ENCODE peak calls at places on chromosomes 2 and 18, in seven cellular contexts. One of them, this sample, is unnamed.

GRCh38 chr18:25650201-25650941 is 298.4 kb upstream of the ZNF521 start:
- DNase-seq in effector memory CD4-positive, alpha-beta T cell: no peak
- DNase-seq in spleen: no peak
- DNase-seq in CD8-positive, alpha-beta T cell: no peak
- DNase-seq in upper lobe of right lung: no peak
- DNase-seq in mesenchymal stem cell: peak; percentile 91
- DNase-seq in OCI-LY7: no peak
- DNase-seq in this sample: no peak

GRCh38 chr2:119819846-119820245 is 60.1 kb downstream of the PTPN4 start:
- DNase-seq in CD8-positive, alpha-beta T cell: no peak
- DNase-seq in spleen: no peak
- DNase-seq in OCI-LY7: no peak
- DNase-seq in mesenchymal stem cell: no peak
- DNase-seq in effector memory CD4-positive, alpha-beta T cell: no peak
- DNase-seq in upper lobe of right lung: no peak
- DNase-seq in this sample: no peak

GRCh38 chr2:205290299-205290698 is 392.0 kb upstream of the NRP2 start:
- DNase-seq in mesenchymal stem cell: no peak
- DNase-seq in CD8-positive, alpha-beta T cell: no peak
- DNase-seq in OCI-LY7: no peak
- DNase-seq in effector memory CD4-positive, alpha-beta T cell: no peak
- DNase-seq in spleen: no peak
- DNase-seq in upper lobe of right lung: no peak
- DNase-seq in this sample: no peak

GRCh38 chr18:31773774-31774476 is 13.2 kb upstream of the SLC25A52 start:
- DNase-seq in mesenchymal stem cell: no peak
- DNase-seq in CD8-positive, alpha-beta T cell: no peak
- DNase-seq in upper lobe of right lung: no peak
- DNase-seq in effector memory CD4-positive, alpha-beta T cell: no peak
- DNase-seq in spleen: no peak
- DNase-seq in OCI-LY7: no peak
- DNase-seq in this sample: no peak

GRCh38 chr2:238728322-238729260 is 119.3 kb upstream of the TWIST2 start:
- DNase-seq in upper lobe of right lung: no peak
- DNase-seq in CD8-positive, alpha-beta T cell: no peak
- DNase-seq in mesenchymal stem cell: peak; percentile 26
- DNase-seq in OCI-LY7: no peak
- DNase-seq in effector memory CD4-positive, alpha-beta T cell: no peak
- DNase-seq in spleen: no peak
- DNase-seq in this sample: peak; percentile 35

GRCh38 chr2:138087761-138088602 is 123.7 kb downstream of the HNMT start:
- DNase-seq in effector memory CD4-positive, alpha-beta T cell: no peak
- DNase-seq in CD8-positive, alpha-beta T cell: no peak
- DNase-seq in mesenchymal stem cell: no peak
- DNase-seq in OCI-LY7: no peak
- DNase-seq in upper lobe of right lung: no peak
- DNase-seq in spleen: no peak
- DNase-seq in this sample: no peak

GRCh38 chr2:61538920-61539559 is 884 bp upstream of the XPO1 start:
- DNase-seq in OCI-LY7: peak; percentile 54
- DNase-seq in effector memory CD4-positive, alpha-beta T cell: peak; percentile 28
- DNase-seq in spleen: no peak
- DNase-seq in CD8-positive, alpha-beta T cell: peak; percentile 27
- DNase-seq in mesenchymal stem cell: peak; percentile 34
- DNase-seq in upper lobe of right lung: no peak
- DNase-seq in this sample: peak; percentile 25

GRCh38 chr2:29443627-29444026 is 328.4 kb downstream of the CLIP4 start:
- DNase-seq in spleen: no peak
- DNase-seq in CD8-positive, alpha-beta T cell: no peak
- DNase-seq in mesenchymal stem cell: peak; percentile 14
- DNase-seq in effector memory CD4-positive, alpha-beta T cell: no peak
- DNase-seq in upper lobe of right lung: no peak
- DNase-seq in OCI-LY7: no peak
- DNase-seq in this sample: no peak

GRCh38 chr2:227374158-227374557 is 4.9 kb downstream of the TM4SF20 start:
- DNase-seq in OCI-LY7: no peak
- DNase-seq in mesenchymal stem cell: no peak
- DNase-seq in upper lobe of right lung: no peak
- DNase-seq in spleen: no peak
- DNase-seq in effector memory CD4-positive, alpha-beta T cell: no peak
- DNase-seq in CD8-positive, alpha-beta T cell: no peak
- DNase-seq in this sample: no peak

GRCh38 chr2:108199726-108200125 is 40.0 kb upstream of the SULT1C3 start:
- DNase-seq in spleen: no peak
- DNase-seq in mesenchymal stem cell: no peak
- DNase-seq in CD8-positive, alpha-beta T cell: no peak
- DNase-seq in upper lobe of right lung: no peak
- DNase-seq in OCI-LY7: no peak
- DNase-seq in effector memory CD4-positive, alpha-beta T cell: no peak
- DNase-seq in this sample: no peak

GRCh38 chr2:155905640-155906039 is 426.9 kb downstream of the NR4A2 start:
- DNase-seq in effector memory CD4-positive, alpha-beta T cell: no peak
- DNase-seq in mesenchymal stem cell: no peak
- DNase-seq in OCI-LY7: no peak
- DNase-seq in spleen: no peak
- DNase-seq in CD8-positive, alpha-beta T cell: no peak
- DNase-seq in upper lobe of right lung: no peak
- DNase-seq in this sample: no peak
- H3K4me1 ChIP-seq in effector memory CD4-positive, alpha-beta T cell: no peaks in the 10 kb centered on the region
- H3K4me1 ChIP-seq in mesenchymal stem cell: no peaks in the 10 kb centered on the region
- H3K4me1 ChIP-seq in OCI-LY7: no peaks in the 10 kb centered on the region
- H3K4me1 ChIP-seq in spleen: no peaks in the 10 kb centered on the region
- H3K4me1 ChIP-seq in CD8-positive, alpha-beta T cell: no peaks in the 10 kb centered on the region
- H3K4me1 ChIP-seq in upper lobe of right lung: no peaks in the 10 kb centered on the region
- H3K4me1 ChIP-seq in this sample: no peaks in the 10 kb centered on the region

GRCh38 chr2:20618468-20618885 is 32.4 kb downstream of the HS1BP3 start:
- DNase-seq in spleen: no peak
- DNase-seq in mesenchymal stem cell: no peak
- DNase-seq in CD8-positive, alpha-beta T cell: no peak
- DNase-seq in OCI-LY7: no peak
- DNase-seq in upper lobe of right lung: peak; percentile 79
- DNase-seq in effector memory CD4-positive, alpha-beta T cell: no peak
- DNase-seq in this sample: peak; percentile 66
- H3K4me1 ChIP-seq in spleen: peaks cover 74% of the 10 kb centered on the region
- H3K4me1 ChIP-seq in mesenchymal stem cell: peaks cover 63% of the 10 kb centered on the region
- H3K4me1 ChIP-seq in CD8-positive, alpha-beta T cell: no peaks in the 10 kb centered on the region
- H3K4me1 ChIP-seq in OCI-LY7: peaks cover 6% of the 10 kb centered on the region
- H3K4me1 ChIP-seq in upper lobe of right lung: peaks cover 66% of the 10 kb centered on the region
- H3K4me1 ChIP-seq in effector memory CD4-positive, alpha-beta T cell: no peaks in the 10 kb centered on the region
- H3K4me1 ChIP-seq in this sample: peaks cover 92% of the 10 kb centered on the region

GRCh38 chr2:109208951-109209335 is 79.9 kb downstream of the SH3RF3 start:
- DNase-seq in mesenchymal stem cell: no peak
- DNase-seq in CD8-positive, alpha-beta T cell: no peak
- DNase-seq in upper lobe of right lung: no peak
- DNase-seq in OCI-LY7: no peak
- DNase-seq in spleen: no peak
- DNase-seq in effector memory CD4-positive, alpha-beta T cell: no peak
- DNase-seq in this sample: no peak

GRCh38 chr2:109208071-109208950 is 79.3 kb downstream of the SH3RF3 start:
- DNase-seq in OCI-LY7: no peak
- DNase-seq in CD8-positive, alpha-beta T cell: no peak
- DNase-seq in effector memory CD4-positive, alpha-beta T cell: no peak
- DNase-seq in spleen: no peak
- DNase-seq in upper lobe of right lung: no peak
- DNase-seq in mesenchymal stem cell: peak; percentile 44
- DNase-seq in this sample: no peak

GRCh38 chr2:109210431-109211200 is 81.6 kb downstream of the SH3RF3 start:
- DNase-seq in CD8-positive, alpha-beta T cell: no peak
- DNase-seq in upper lobe of right lung: peak; percentile 48
- DNase-seq in OCI-LY7: no peak
- DNase-seq in effector memory CD4-positive, alpha-beta T cell: no peak
- DNase-seq in spleen: no peak
- DNase-seq in mesenchymal stem cell: no peak
- DNase-seq in this sample: no peak

GRCh38 chr2:109209941-109210340 is 80.9 kb downstream of the SH3RF3 start:
- DNase-seq in upper lobe of right lung: no peak
- DNase-seq in OCI-LY7: no peak
- DNase-seq in CD8-positive, alpha-beta T cell: no peak
- DNase-seq in spleen: no peak
- DNase-seq in mesenchymal stem cell: no peak
- DNase-seq in effector memory CD4-positive, alpha-beta T cell: no peak
- DNase-seq in this sample: no peak

GRCh38 chr2:109209412-109209811 is 80.4 kb downstream of the SH3RF3 start:
- DNase-seq in OCI-LY7: no peak
- DNase-seq in mesenchymal stem cell: peak; percentile 70
- DNase-seq in effector memory CD4-positive, alpha-beta T cell: no peak
- DNase-seq in spleen: no peak
- DNase-seq in upper lobe of right lung: no peak
- DNase-seq in CD8-positive, alpha-beta T cell: no peak
- DNase-seq in this sample: no peak
- H3K4me1 ChIP-seq in OCI-LY7: no peaks in the 10 kb centered on the region
- H3K4me1 ChIP-seq in mesenchymal stem cell: peaks cover 29% of the 10 kb centered on the region
- H3K4me1 ChIP-seq in effector memory CD4-positive, alpha-beta T cell: peaks cover 20% of the 10 kb centered on the region
- H3K4me1 ChIP-seq in spleen: peaks cover 55% of the 10 kb centered on the region
- H3K4me1 ChIP-seq in upper lobe of right lung: peaks cover 17% of the 10 kb centered on the region
- H3K4me1 ChIP-seq in CD8-positive, alpha-beta T cell: peaks cover 15% of the 10 kb centered on the region
- H3K4me1 ChIP-seq in this sample: peaks cover 10% of the 10 kb centered on the region

GRCh38 chr2:58932801-58933200 is 691.7 kb upstream of the FANCL start:
- DNase-seq in spleen: no peak
- DNase-seq in CD8-positive, alpha-beta T cell: no peak
- DNase-seq in OCI-LY7: no peak
- DNase-seq in mesenchymal stem cell: no peak
- DNase-seq in upper lobe of right lung: no peak
- DNase-seq in effector memory CD4-positive, alpha-beta T cell: no peak
- DNase-seq in this sample: no peak

GRCh38 chr2:58928942-58929341 is 687.8 kb upstream of the FANCL start:
- DNase-seq in upper lobe of right lung: no peak
- DNase-seq in CD8-positive, alpha-beta T cell: no peak
- DNase-seq in spleen: no peak
- DNase-seq in OCI-LY7: no peak
- DNase-seq in mesenchymal stem cell: no peak
- DNase-seq in effector memory CD4-positive, alpha-beta T cell: no peak
- DNase-seq in this sample: no peak

GRCh38 chr2:58925676-58926081 is 684.6 kb upstream of the FANCL start:
- DNase-seq in CD8-positive, alpha-beta T cell: no peak
- DNase-seq in OCI-LY7: no peak
- DNase-seq in mesenchymal stem cell: no peak
- DNase-seq in effector memory CD4-positive, alpha-beta T cell: no peak
- DNase-seq in spleen: peak; percentile 51
- DNase-seq in upper lobe of right lung: no peak
- DNase-seq in this sample: no peak

GRCh38 chr2:58926112-58926511 is 685.0 kb upstream of the FANCL start:
- DNase-seq in OCI-LY7: no peak
- DNase-seq in upper lobe of right lung: no peak
- DNase-seq in spleen: no peak
- DNase-seq in mesenchymal stem cell: no peak
- DNase-seq in effector memory CD4-positive, alpha-beta T cell: no peak
- DNase-seq in CD8-positive, alpha-beta T cell: no peak
- DNase-seq in this sample: no peak

DNA sequence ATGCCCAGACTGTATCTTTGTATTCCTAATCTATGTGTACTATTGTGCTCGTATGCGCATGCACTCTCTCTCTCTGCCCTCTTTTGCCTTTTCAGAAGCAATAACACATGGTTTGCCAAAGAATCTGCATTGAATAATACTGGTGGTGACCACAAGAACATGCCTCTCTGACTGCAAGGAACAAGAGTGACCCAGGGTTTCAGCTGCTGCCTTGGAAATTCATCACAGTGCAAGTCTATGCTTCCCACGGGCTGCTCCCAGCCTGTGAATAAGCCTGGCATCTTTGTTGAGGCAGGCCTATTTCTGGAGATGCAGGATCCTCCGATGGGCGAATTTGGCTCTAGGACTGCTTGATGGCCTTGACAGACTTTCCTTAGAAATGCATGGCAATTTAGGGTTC is 689.4 kb upstream of the FANCL start:
- DNase-seq in CD8-positive, alpha-beta T cell: no peak
- DNase-seq in OCI-LY7: no peak
- DNase-seq in spleen: no peak
- DNase-seq in mesenchymal stem cell: no peak
- DNase-seq in upper lobe of right lung: no peak
- DNase-seq in effector memory CD4-positive, alpha-beta T cell: no peak
- DNase-seq in this sample: no peak
- H3K4me1 ChIP-seq in CD8-positive, alpha-beta T cell: no peaks in the 10 kb centered on the region
- H3K4me1 ChIP-seq in OCI-LY7: no peaks in the 10 kb centered on the region
- H3K4me1 ChIP-seq in spleen: no peaks in the 10 kb centered on the region
- H3K4me1 ChIP-seq in mesenchymal stem cell: no peaks in the 10 kb centered on the region
- H3K4me1 ChIP-seq in upper lobe of right lung: no peaks in the 10 kb centered on the region
- H3K4me1 ChIP-seq in effector memory CD4-positive, alpha-beta T cell: no peaks in the 10 kb centered on the region
- H3K4me1 ChIP-seq in this sample: no peaks in the 10 kb centered on the region

GRCh38 chr2:47060652-47061170 is 94.4 kb downstream of the STPG4 start:
- DNase-seq in mesenchymal stem cell: no peak
- DNase-seq in upper lobe of right lung: no peak
- DNase-seq in CD8-positive, alpha-beta T cell: no peak
- DNase-seq in effector memory CD4-positive, alpha-beta T cell: no peak
- DNase-seq in OCI-LY7: no peak
- DNase-seq in spleen: no peak
- DNase-seq in this sample: no peak
- H3K4me1 ChIP-seq in mesenchymal stem cell: peaks cover 41% of the 10 kb centered on the region
- H3K4me1 ChIP-seq in upper lobe of right lung: peaks cover 60% of the 10 kb centered on the region
- H3K4me1 ChIP-seq in CD8-positive, alpha-beta T cell: peaks cover 20% of the 10 kb centered on the region
- H3K4me1 ChIP-seq in effector memory CD4-positive, alpha-beta T cell: no peaks in the 10 kb centered on the region
- H3K4me1 ChIP-seq in OCI-LY7: no peaks in the 10 kb centered on the region
- H3K4me1 ChIP-seq in spleen: peaks cover 91% of the 10 kb centered on the region
- H3K4me1 ChIP-seq in this sample: peaks cover 69% of the 10 kb centered on the region

DNA sequence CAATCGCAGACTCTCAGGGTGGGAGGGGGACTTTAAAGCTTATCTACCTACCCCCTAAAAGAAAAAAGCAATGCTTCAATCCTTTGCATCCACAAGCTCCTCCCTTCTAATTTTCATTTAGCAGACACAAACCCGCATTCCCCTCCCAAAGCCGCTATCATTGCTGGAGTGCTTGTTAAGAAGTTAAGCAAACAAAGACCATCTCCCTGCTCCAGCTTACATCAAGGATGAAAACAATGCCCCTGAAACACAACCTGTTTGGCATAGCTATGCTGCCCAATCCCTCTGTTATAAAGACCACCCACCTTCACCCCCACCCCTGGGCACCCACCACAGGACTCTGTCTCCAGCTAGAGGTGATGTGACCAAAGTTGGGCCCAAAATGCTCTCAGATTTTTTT is 33.0 kb downstream of the REEP1 start:
- DNase-seq in OCI-LY7: no peak
- DNase-seq in CD8-positive, alpha-beta T cell: no peak
- DNase-seq in upper lobe of right lung: no peak
- DNase-seq in spleen: no peak
- DNase-seq in mesenchymal stem cell: no peak
- DNase-seq in effector memory CD4-positive, alpha-beta T cell: no peak
- DNase-seq in this sample: no peak
- H3K4me1 ChIP-seq in OCI-LY7: no peaks in the 10 kb centered on the region
- H3K4me1 ChIP-seq in CD8-positive, alpha-beta T cell: no peaks in the 10 kb centered on the region
- H3K4me1 ChIP-seq in upper lobe of right lung: peaks cover 14% of the 10 kb centered on the region
- H3K4me1 ChIP-seq in spleen: peaks cover 11% of the 10 kb centered on the region
- H3K4me1 ChIP-seq in mesenchymal stem cell: no peaks in the 10 kb centered on the region
- H3K4me1 ChIP-seq in effector memory CD4-positive, alpha-beta T cell: no peaks in the 10 kb centered on the region
- H3K4me1 ChIP-seq in this sample: peaks cover 23% of the 10 kb centered on the region

This sample was measured in gastrocnemius medialis.